ENCODE peak calls at places on chromosome 22, in six cellular contexts. B is stomach, R is foreskin fibroblast, Z is H1, E is left ventricle myocardium inferior, X is K562. V is an unnamed sample.

GRCh38 chr22:24424001-24424900 is 3.1 kb upstream of the ADORA2A start:
- DNase-seq in E (no peak), X (peak; percentile 56), Z (peak; percentile 77), B (no peak), R (no peak), V (peak; percentile 51)

GRCh38 chr22:23883658-23884057 is 10.5 kb upstream of the MIF start:
- DNase-seq in E (no peak), X (no peak), Z (no peak), B (no peak), R (no peak), V (no peak)

GRCh38 chr22:39280250-39280649 is 35.5 kb upstream of the PDGFB start:
- DNase-seq in Z (no peak), B (no peak), X (no peak), E (no peak), R (no peak), V (no peak)

GRCh38 chr22:23909258-23909898 is 15.2 kb downstream of the MIF start:
- DNase-seq in Z (no peak), R (peak; percentile 23), E (no peak), X (no peak), B (no peak), V (no peak)

GRCh38 chr22:44107341-44107740 is 73.4 kb upstream of the PARVG start:
- DNase-seq in B (no peak), Z (no peak), R (no peak), E (no peak), X (no peak), V (no peak)

GRCh38 chr22:27435839-27436581 is 365.5 kb downstream of the MN1 start:
- DNase-seq in X (no peak), Z (no peak), E (peak; percentile 74), B (no peak), R (peak; percentile 92), V (no peak)

GRCh38 chr22:24011735-24012068 is 598 bp downstream of the CABIN1 start:
- DNase-seq in B (no peak), R (peak; percentile 13), X (no peak), Z (no peak), E (no peak), V (no peak)

GRCh38 chr22:48577014-48577690 is 1250.5 kb downstream of the BRD1 start:
- DNase-seq in B (no peak), R (no peak), X (no peak), Z (no peak), E (no peak), V (no peak)

GRCh38 chr22:39646614-39647210 is 76.2 kb downstream of the CACNA1I start:
- DNase-seq in Z (no peak), B (no peak), X (no peak), R (no peak), E (no peak), V (no peak)

GRCh38 chr22:44735518-44736428 is 16.6 kb upstream of the ARHGAP8 start:
- DNase-seq in B (peak; percentile 84), Z (peak; percentile 100), X (peak; percentile 76), R (peak; percentile 75), E (peak; percentile 74), V (peak; percentile 70)

GRCh38 chr22:26367402-26368245 is 61.4 kb upstream of the ASPHD2 start:
- DNase-seq in Z (peak; percentile 81), R (peak; percentile 71), E (no peak), B (peak; percentile 41), X (peak; percentile 64), V (peak; percentile 75)

GRCh38 chr22:20194681-20195593 is 44.1 kb upstream of the CCDC188 start:
- DNase-seq in B (no peak), E (no peak), X (no peak), Z (no peak), R (no peak), V (no peak)

GRCh38 chr22:23180893-23181762 is 819 bp downstream of the BCR start:
- DNase-seq in Z (no peak), R (no peak), E (peak; percentile 22), B (no peak), X (peak; percentile 97), V (peak; percentile 54)

GRCh38 chr22:39655736-39656285 is 85.3 kb downstream of the CACNA1I start:
- DNase-seq in Z (no peak), R (peak; percentile 9), B (no peak), X (no peak), E (no peak), V (no peak)

GRCh38 chr22:23113067-23113846 is 28.5 kb downstream of the RSPH14 start:
- DNase-seq in R (peak; percentile 61), B (no peak), Z (no peak), X (peak; percentile 52), E (peak; percentile 29), V (peak; percentile 24)

GRCh38 chr22:26170795-26171194 is 1.5 kb downstream of the SEZ6L start:
- DNase-seq in R (no peak), B (no peak), E (peak; percentile 13), Z (peak; percentile 90), X (peak; percentile 67), V (no peak)

GRCh38 chr22:27467039-27467438 is 334.5 kb downstream of the MN1 start:
- DNase-seq in Z (no peak), X (no peak), B (no peak), R (no peak), E (no peak), V (no peak)

GRCh38 chr22:49885281-49885680 is 31.6 kb downstream of the ZBED4 start:
- DNase-seq in Z (no peak), B (no peak), E (no peak), X (no peak), R (no peak), V (no peak)
- TF ChIP-seq CTCF in Z (no peak), B (no peak), E (no peak), X (no peak), R (no peak), V (no peak)

DNA sequence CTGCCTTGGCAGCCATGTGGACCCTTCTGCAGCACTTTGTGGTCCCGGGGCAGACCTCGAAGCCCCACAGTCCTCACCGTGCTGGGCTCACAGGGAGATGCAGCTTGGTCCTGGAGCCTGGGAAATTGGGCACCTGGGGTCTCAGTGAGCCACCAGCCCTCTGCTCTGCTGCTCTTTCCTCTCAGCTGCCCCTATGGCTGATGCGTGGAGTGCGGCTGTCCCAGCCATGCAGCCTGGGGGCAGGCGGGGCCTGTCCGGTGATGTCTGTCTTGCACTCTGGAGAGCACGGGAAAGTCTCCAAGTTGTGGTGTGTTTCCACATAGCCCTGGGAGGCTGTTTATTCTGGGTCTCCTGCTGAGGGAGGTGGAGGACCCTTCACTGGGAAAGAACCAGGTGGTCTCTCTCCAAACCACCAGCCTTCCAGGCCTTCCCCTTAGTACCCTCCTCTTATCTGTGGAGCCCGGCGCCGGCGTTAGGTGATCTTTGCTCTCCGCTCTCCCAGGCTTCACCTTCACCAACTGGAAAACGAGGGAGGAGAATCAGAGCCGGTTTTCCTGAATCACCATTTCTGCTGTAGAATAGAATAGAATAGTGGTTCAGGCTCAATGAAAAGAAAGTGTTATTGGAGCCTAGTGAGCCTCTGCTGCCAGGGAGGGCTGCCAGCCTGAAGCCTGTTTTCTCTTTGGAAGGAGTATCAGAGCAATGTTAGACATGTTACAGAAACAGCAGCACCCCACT is 41.2 kb upstream of the GRAMD4 start:
- DNase-seq in R (peak; percentile 62), Z (no peak), E (peak; percentile 71), X (no peak), B (peak; percentile 57), V (no peak)
- H3K4me3 ChIP-seq in R (no peak overlapping the region), Z (no peak overlapping the region), E (peak overlapping the region; percentile 91), X (peak overlapping the region; percentile 57), B (peak overlapping the region; percentile 74), V (no peak overlapping the region)

GRCh38 chr22:42627981-42628380 is 12.4 kb downstream of the ATP5MGL start:
- DNase-seq in E (no peak), Z (no peak), R (no peak), B (no peak), X (no peak), V (no peak)

GRCh38 chr22:42624551-42625106 is 9.9 kb upstream of the POLDIP3 start:
- DNase-seq in Z (no peak), R (no peak), B (no peak), X (no peak), E (no peak), V (no peak)

GRCh38 chr22:42626951-42627625 is 12.4 kb upstream of the POLDIP3 start:
- DNase-seq in E (no peak), X (no peak), Z (no peak), B (no peak), R (no peak), V (no peak)

GRCh38 chr22:42625416-42625815 is 10.7 kb upstream of the POLDIP3 start:
- DNase-seq in Z (no peak), R (no peak), E (no peak), B (no peak), X (no peak), V (no peak)

GRCh38 chr22:42626431-42626830 is 11.7 kb upstream of the POLDIP3 start:
- DNase-seq in X (no peak), Z (no peak), B (no peak), R (no peak), E (no peak), V (no peak)
- TF ChIP-seq CTCF in X (no peak), Z (no peak), B (no peak), R (no peak), E (no peak), V (no peak)

DNA sequence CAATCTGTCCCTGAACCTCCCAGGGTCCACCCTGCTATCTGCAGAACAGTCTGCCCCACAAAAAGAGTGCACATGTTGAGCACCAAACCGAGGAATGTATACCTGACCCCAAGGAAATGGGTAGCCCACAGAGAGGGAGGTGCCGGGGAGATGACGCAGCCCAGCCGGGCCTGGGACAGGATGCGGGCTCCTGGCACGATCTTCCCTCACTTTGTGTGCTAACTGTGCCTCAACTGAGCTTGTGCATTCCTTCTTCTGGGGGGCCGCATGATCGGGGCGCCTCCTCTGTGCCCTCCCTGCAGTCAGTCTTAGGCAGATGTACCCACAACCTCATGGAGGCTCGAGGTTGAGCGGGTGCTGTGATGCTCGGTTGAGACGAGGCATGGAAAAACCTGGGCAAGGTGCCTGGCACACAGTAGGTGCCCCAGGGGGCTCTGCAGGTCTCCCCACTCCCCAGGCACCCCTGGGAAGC is 2.4 kb downstream of the GAS2L1 start:
- DNase-seq in R (peak; percentile 58), X (no peak), Z (peak; percentile 51), B (no peak), E (no peak), V (peak; percentile 33)
- H3K4me3 ChIP-seq in R (peak overlapping the region; percentile 22), X (no peak overlapping the region), Z (no peak overlapping the region), B (no peak overlapping the region), E (peak overlapping the region; percentile 94), V (no peak overlapping the region)

DNA sequence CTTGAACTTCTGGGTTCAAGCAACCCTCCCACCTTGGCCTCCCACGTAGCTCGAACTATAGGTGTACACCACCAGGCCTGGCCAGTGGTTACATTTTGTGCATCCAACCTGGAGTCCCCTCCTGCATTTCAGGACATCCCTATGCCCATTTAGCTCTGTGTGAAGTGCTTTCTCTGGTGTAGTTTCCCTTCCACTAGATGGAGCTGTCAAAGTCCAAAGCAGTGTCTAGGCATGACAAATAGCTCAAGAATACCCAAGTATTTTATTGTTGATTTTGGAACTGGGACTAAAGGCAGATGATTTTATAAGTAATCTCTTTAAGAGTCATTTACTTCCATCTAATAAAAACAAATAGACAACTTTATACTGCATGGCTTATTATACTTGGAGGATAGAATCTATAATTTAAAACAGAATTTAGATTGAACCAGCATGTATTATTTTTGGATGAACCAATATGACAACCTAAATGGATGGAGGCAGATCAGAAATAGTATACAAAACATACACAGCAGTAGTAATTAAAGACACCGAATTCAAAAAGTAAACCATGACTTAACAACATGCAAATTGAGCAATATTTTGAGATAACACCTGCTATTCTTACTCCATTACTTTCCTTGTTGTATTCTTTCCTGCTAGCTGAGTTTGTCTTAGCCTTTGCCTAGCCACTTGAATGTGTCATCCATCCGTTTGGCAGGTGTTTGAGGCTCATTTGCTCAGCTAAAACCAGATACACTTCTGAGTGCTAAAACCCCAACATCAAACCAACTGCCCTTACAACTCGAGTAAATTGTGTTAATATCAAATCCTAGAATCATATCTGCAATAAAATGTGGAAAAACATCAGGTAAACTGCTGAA is 37.7 kb downstream of the EIF4ENIF1 start:
- DNase-seq in E (no peak), B (no peak), R (peak; percentile 76), X (peak; percentile 18), Z (no peak), V (peak; percentile 65)
- TF ChIP-seq CTCF in E (peak; percentile 45), B (no peak), R (peak; percentile 72), X (peak; percentile 54), Z (peak; percentile 66), V (peak; percentile 54)

GRCh38 chr22:46012881-46013281 is 35.9 kb upstream of the WNT7B start:
- DNase-seq in B (no peak), E (peak; percentile 19), Z (no peak), R (no peak), X (no peak), V (no peak)
- H3K4me3 ChIP-seq in B (peak overlapping the region; percentile 64), E (peak overlapping the region; percentile 82), Z (peak overlapping the region; percentile 63), R (peak overlapping the region; percentile 16), X (no peak overlapping the region), V (peak overlapping the region; percentile 86)

V was measured in GM12865.